ENCODE peak calls at places on chromosome 3, in ten cellular contexts. One of them, this sample, is unnamed.

GRCh38 chr3:114411292-114411691 is 117.5 kb downstream of the TIGIT start:
- DNase-seq in left ventricle myocardium inferior: no peak
- DNase-seq in NCI-H1105: no peak
- DNase-seq in NCI-H1092: no peak
- DNase-seq in HuH-7: no peak
- DNase-seq in AG09309: no peak
- DNase-seq in astrocyte of the hippocampus: peak; percentile 68
- DNase-seq in CD8-positive, alpha-beta memory T cell: no peak
- DNase-seq in glutamatergic neuron: no peak
- DNase-seq in naive thymus-derived CD4-positive, alpha-beta T cell: no peak
- DNase-seq in this sample: no peak

GRCh38 chr3:139427283-139428060 is 38.0 kb upstream of the COPB2 start:
- DNase-seq in left ventricle myocardium inferior: no peak
- DNase-seq in NCI-H1105: peak; percentile 90
- DNase-seq in NCI-H1092: peak; percentile 81
- DNase-seq in HuH-7: peak; percentile 37
- DNase-seq in AG09309: peak; percentile 55
- DNase-seq in astrocyte of the hippocampus: peak; percentile 86
- DNase-seq in CD8-positive, alpha-beta memory T cell: peak; percentile 10
- DNase-seq in glutamatergic neuron: no peak
- DNase-seq in naive thymus-derived CD4-positive, alpha-beta T cell: peak; percentile 59
- DNase-seq in this sample: no peak

GRCh38 chr3:146577662-146578061 is 27.5 kb downstream of the PLSCR5 start:
- DNase-seq in left ventricle myocardium inferior: no peak
- DNase-seq in NCI-H1105: peak; percentile 41
- DNase-seq in NCI-H1092: no peak
- DNase-seq in HuH-7: no peak
- DNase-seq in AG09309: peak; percentile 41
- DNase-seq in astrocyte of the hippocampus: peak; percentile 66
- DNase-seq in CD8-positive, alpha-beta memory T cell: peak; percentile 30
- DNase-seq in glutamatergic neuron: no peak
- DNase-seq in naive thymus-derived CD4-positive, alpha-beta T cell: peak; percentile 46
- DNase-seq in this sample: no peak

GRCh38 chr3:50181985-50182384 is 9.4 kb upstream of the GNAT1 start:
- DNase-seq in left ventricle myocardium inferior: no peak
- DNase-seq in NCI-H1105: no peak
- DNase-seq in NCI-H1092: no peak
- DNase-seq in HuH-7: no peak
- DNase-seq in AG09309: no peak
- DNase-seq in astrocyte of the hippocampus: no peak
- DNase-seq in CD8-positive, alpha-beta memory T cell: no peak
- DNase-seq in glutamatergic neuron: no peak
- DNase-seq in naive thymus-derived CD4-positive, alpha-beta T cell: no peak
- DNase-seq in this sample: no peak

GRCh38 chr3:76107935-76108570 is 322.7 kb upstream of the ZNF717 start:
- DNase-seq in left ventricle myocardium inferior: no peak
- DNase-seq in NCI-H1105: no peak
- DNase-seq in NCI-H1092: no peak
- DNase-seq in HuH-7: peak; percentile 1
- DNase-seq in AG09309: no peak
- DNase-seq in astrocyte of the hippocampus: peak; percentile 54
- DNase-seq in CD8-positive, alpha-beta memory T cell: no peak
- DNase-seq in glutamatergic neuron: no peak
- DNase-seq in naive thymus-derived CD4-positive, alpha-beta T cell: no peak
- DNase-seq in this sample: peak; percentile 21

GRCh38 chr3:60954049-60954448 is 297.2 kb downstream of the FHIT start:
- DNase-seq in left ventricle myocardium inferior: no peak
- DNase-seq in NCI-H1105: no peak
- DNase-seq in NCI-H1092: no peak
- DNase-seq in HuH-7: no peak
- DNase-seq in AG09309: peak; percentile 39
- DNase-seq in astrocyte of the hippocampus: no peak
- DNase-seq in CD8-positive, alpha-beta memory T cell: no peak
- DNase-seq in glutamatergic neuron: no peak
- DNase-seq in naive thymus-derived CD4-positive, alpha-beta T cell: no peak
- DNase-seq in this sample: no peak

GRCh38 chr3:149542375-149543312 is 68.1 kb downstream of the TM4SF4 start:
- DNase-seq in left ventricle myocardium inferior: no peak
- DNase-seq in NCI-H1105: no peak
- DNase-seq in NCI-H1092: no peak
- DNase-seq in HuH-7: no peak
- DNase-seq in AG09309: no peak
- DNase-seq in astrocyte of the hippocampus: peak; percentile 83
- DNase-seq in CD8-positive, alpha-beta memory T cell: no peak
- DNase-seq in glutamatergic neuron: no peak
- DNase-seq in naive thymus-derived CD4-positive, alpha-beta T cell: no peak
- DNase-seq in this sample: peak; percentile 38

GRCh38 chr3:85161544-85161943 is 202.8 kb downstream of the CADM2 start:
- DNase-seq in left ventricle myocardium inferior: no peak
- DNase-seq in NCI-H1105: no peak
- DNase-seq in NCI-H1092: no peak
- DNase-seq in HuH-7: no peak
- DNase-seq in AG09309: no peak
- DNase-seq in astrocyte of the hippocampus: no peak
- DNase-seq in CD8-positive, alpha-beta memory T cell: no peak
- DNase-seq in glutamatergic neuron: no peak
- DNase-seq in naive thymus-derived CD4-positive, alpha-beta T cell: no peak
- DNase-seq in this sample: no peak

GRCh38 chr3:24185738-24186384 is 240.8 kb downstream of the NR1D2 start:
- DNase-seq in left ventricle myocardium inferior: no peak
- DNase-seq in NCI-H1105: peak; percentile 40
- DNase-seq in NCI-H1092: peak; percentile 26
- DNase-seq in HuH-7: peak; percentile 69
- DNase-seq in AG09309: peak; percentile 55
- DNase-seq in astrocyte of the hippocampus: peak; percentile 76
- DNase-seq in CD8-positive, alpha-beta memory T cell: no peak
- DNase-seq in glutamatergic neuron: peak; percentile 31
- DNase-seq in naive thymus-derived CD4-positive, alpha-beta T cell: peak; percentile 3
- DNase-seq in this sample: peak; percentile 48

GRCh38 chr3:117473981-117474563 is 764.5 kb downstream of the TUSC7 start:
- DNase-seq in left ventricle myocardium inferior: no peak
- DNase-seq in NCI-H1105: peak; percentile 40
- DNase-seq in NCI-H1092: peak; percentile 25
- DNase-seq in HuH-7: no peak
- DNase-seq in AG09309: no peak
- DNase-seq in astrocyte of the hippocampus: peak; percentile 13
- DNase-seq in CD8-positive, alpha-beta memory T cell: no peak
- DNase-seq in glutamatergic neuron: no peak
- DNase-seq in naive thymus-derived CD4-positive, alpha-beta T cell: no peak
- DNase-seq in this sample: no peak

GRCh38 chr3:48695113-48695753 is 9.5 kb upstream of the NCKIPSD start:
- DNase-seq in left ventricle myocardium inferior: peak; percentile 71
- DNase-seq in NCI-H1105: no peak
- DNase-seq in NCI-H1092: peak; percentile 15
- DNase-seq in HuH-7: no peak
- DNase-seq in AG09309: no peak
- DNase-seq in astrocyte of the hippocampus: peak; percentile 88
- DNase-seq in CD8-positive, alpha-beta memory T cell: no peak
- DNase-seq in glutamatergic neuron: peak; percentile 70
- DNase-seq in naive thymus-derived CD4-positive, alpha-beta T cell: no peak
- DNase-seq in this sample: no peak

GRCh38 chr3:76487446-76487845 is 552.5 kb upstream of the ROBO2 start:
- DNase-seq in left ventricle myocardium inferior: no peak
- DNase-seq in NCI-H1105: no peak
- DNase-seq in NCI-H1092: no peak
- DNase-seq in HuH-7: no peak
- DNase-seq in AG09309: no peak
- DNase-seq in astrocyte of the hippocampus: no peak
- DNase-seq in CD8-positive, alpha-beta memory T cell: no peak
- DNase-seq in glutamatergic neuron: no peak
- DNase-seq in naive thymus-derived CD4-positive, alpha-beta T cell: no peak
- DNase-seq in this sample: no peak

GRCh38 chr3:187161556-187161955 is 22.3 kb upstream of the RPL39L start:
- DNase-seq in left ventricle myocardium inferior: no peak
- DNase-seq in NCI-H1105: no peak
- DNase-seq in NCI-H1092: no peak
- DNase-seq in HuH-7: no peak
- DNase-seq in AG09309: no peak
- DNase-seq in astrocyte of the hippocampus: no peak
- DNase-seq in CD8-positive, alpha-beta memory T cell: no peak
- DNase-seq in glutamatergic neuron: no peak
- DNase-seq in naive thymus-derived CD4-positive, alpha-beta T cell: no peak
- DNase-seq in this sample: no peak

GRCh38 chr3:112378989-112379692 is 46.2 kb downstream of the CD200 start:
- DNase-seq in left ventricle myocardium inferior: no peak
- DNase-seq in NCI-H1105: no peak
- DNase-seq in NCI-H1092: no peak
- DNase-seq in HuH-7: no peak
- DNase-seq in AG09309: peak; percentile 25
- DNase-seq in astrocyte of the hippocampus: peak; percentile 14
- DNase-seq in CD8-positive, alpha-beta memory T cell: no peak
- DNase-seq in glutamatergic neuron: no peak
- DNase-seq in naive thymus-derived CD4-positive, alpha-beta T cell: no peak
- DNase-seq in this sample: no peak

GRCh38 chr3:64187065-64187959 is 38.0 kb downstream of the PRICKLE2 start:
- DNase-seq in left ventricle myocardium inferior: peak; percentile 75
- DNase-seq in NCI-H1105: no peak
- DNase-seq in NCI-H1092: no peak
- DNase-seq in HuH-7: no peak
- DNase-seq in AG09309: peak; percentile 84
- DNase-seq in astrocyte of the hippocampus: peak; percentile 97
- DNase-seq in CD8-positive, alpha-beta memory T cell: no peak
- DNase-seq in glutamatergic neuron: no peak
- DNase-seq in naive thymus-derived CD4-positive, alpha-beta T cell: no peak
- DNase-seq in this sample: peak; percentile 23

GRCh38 chr3:8503871-8504610 is 2.4 kb downstream of the LMCD1 start:
- DNase-seq in left ventricle myocardium inferior: no peak
- DNase-seq in NCI-H1105: no peak
- DNase-seq in NCI-H1092: no peak
- DNase-seq in HuH-7: no peak
- DNase-seq in AG09309: no peak
- DNase-seq in astrocyte of the hippocampus: peak; percentile 64
- DNase-seq in CD8-positive, alpha-beta memory T cell: no peak
- DNase-seq in glutamatergic neuron: no peak
- DNase-seq in naive thymus-derived CD4-positive, alpha-beta T cell: no peak
- DNase-seq in this sample: no peak

GRCh38 chr3:159187232-159187631 is 385.4 kb downstream of the MFSD1 start:
- DNase-seq in left ventricle myocardium inferior: peak; percentile 19
- DNase-seq in NCI-H1105: no peak
- DNase-seq in NCI-H1092: no peak
- DNase-seq in HuH-7: no peak
- DNase-seq in AG09309: no peak
- DNase-seq in astrocyte of the hippocampus: no peak
- DNase-seq in CD8-positive, alpha-beta memory T cell: no peak
- DNase-seq in glutamatergic neuron: no peak
- DNase-seq in naive thymus-derived CD4-positive, alpha-beta T cell: no peak
- DNase-seq in this sample: no peak

GRCh38 chr3:108662141-108662738 is 72.7 kb downstream of the DZIP3 start:
- DNase-seq in left ventricle myocardium inferior: no peak
- DNase-seq in NCI-H1105: peak; percentile 68
- DNase-seq in NCI-H1092: peak; percentile 40
- DNase-seq in HuH-7: peak; percentile 39
- DNase-seq in AG09309: peak; percentile 66
- DNase-seq in astrocyte of the hippocampus: peak; percentile 83
- DNase-seq in CD8-positive, alpha-beta memory T cell: peak; percentile 63
- DNase-seq in glutamatergic neuron: no peak
- DNase-seq in naive thymus-derived CD4-positive, alpha-beta T cell: peak; percentile 79
- DNase-seq in this sample: peak; percentile 53

GRCh38 chr3:12884104-12884742 is 42.9 kb upstream of the RPL32 start:
- DNase-seq in left ventricle myocardium inferior: peak; percentile 55
- DNase-seq in NCI-H1105: no peak
- DNase-seq in NCI-H1092: no peak
- DNase-seq in HuH-7: no peak
- DNase-seq in AG09309: no peak
- DNase-seq in astrocyte of the hippocampus: peak; percentile 82
- DNase-seq in CD8-positive, alpha-beta memory T cell: no peak
- DNase-seq in glutamatergic neuron: no peak
- DNase-seq in naive thymus-derived CD4-positive, alpha-beta T cell: no peak
- DNase-seq in this sample: no peak

GRCh38 chr3:7977245-7978103 is 524.1 kb upstream of the LMCD1 start:
- DNase-seq in left ventricle myocardium inferior: no peak
- DNase-seq in NCI-H1105: no peak
- DNase-seq in NCI-H1092: no peak
- DNase-seq in HuH-7: no peak
- DNase-seq in AG09309: no peak
- DNase-seq in astrocyte of the hippocampus: peak; percentile 72
- DNase-seq in CD8-positive, alpha-beta memory T cell: no peak
- DNase-seq in glutamatergic neuron: no peak
- DNase-seq in naive thymus-derived CD4-positive, alpha-beta T cell: no peak
- DNase-seq in this sample: peak; percentile 12

GRCh38 chr3:138197058-138197457 is 10.0 kb downstream of the ARMC8 start:
- DNase-seq in left ventricle myocardium inferior: no peak
- DNase-seq in NCI-H1105: no peak
- DNase-seq in NCI-H1092: no peak
- DNase-seq in HuH-7: no peak
- DNase-seq in AG09309: no peak
- DNase-seq in astrocyte of the hippocampus: peak; percentile 73
- DNase-seq in CD8-positive, alpha-beta memory T cell: no peak
- DNase-seq in glutamatergic neuron: no peak
- DNase-seq in naive thymus-derived CD4-positive, alpha-beta T cell: no peak
- DNase-seq in this sample: peak; percentile 49

GRCh38 chr3:2862366-2862765 is 247.8 kb downstream of the IL5RA start:
- DNase-seq in left ventricle myocardium inferior: no peak
- DNase-seq in NCI-H1105: no peak
- DNase-seq in NCI-H1092: no peak
- DNase-seq in HuH-7: no peak
- DNase-seq in AG09309: no peak
- DNase-seq in astrocyte of the hippocampus: no peak
- DNase-seq in CD8-positive, alpha-beta memory T cell: no peak
- DNase-seq in glutamatergic neuron: no peak
- DNase-seq in naive thymus-derived CD4-positive, alpha-beta T cell: no peak
- DNase-seq in this sample: no peak

GRCh38 chr3:43707266-43707665 is 16.5 kb downstream of the ABHD5 start:
- DNase-seq in left ventricle myocardium inferior: no peak
- DNase-seq in NCI-H1105: no peak
- DNase-seq in NCI-H1092: no peak
- DNase-seq in HuH-7: no peak
- DNase-seq in AG09309: no peak
- DNase-seq in astrocyte of the hippocampus: peak; percentile 58
- DNase-seq in CD8-positive, alpha-beta memory T cell: no peak
- DNase-seq in glutamatergic neuron: no peak
- DNase-seq in naive thymus-derived CD4-positive, alpha-beta T cell: no peak
- DNase-seq in this sample: no peak

GRCh38 chr3:72322264-72322976 is 525.8 kb downstream of the SHQ1 start:
- DNase-seq in left ventricle myocardium inferior: no peak
- DNase-seq in NCI-H1105: no peak
- DNase-seq in NCI-H1092: no peak
- DNase-seq in HuH-7: no peak
- DNase-seq in AG09309: no peak
- DNase-seq in astrocyte of the hippocampus: no peak
- DNase-seq in CD8-positive, alpha-beta memory T cell: no peak
- DNase-seq in glutamatergic neuron: no peak
- DNase-seq in naive thymus-derived CD4-positive, alpha-beta T cell: no peak
- DNase-seq in this sample: no peak

GRCh38 chr3:85808750-85809149 is 850.0 kb downstream of the CADM2 start:
- DNase-seq in left ventricle myocardium inferior: no peak
- DNase-seq in NCI-H1105: peak; percentile 55
- DNase-seq in NCI-H1092: no peak
- DNase-seq in HuH-7: no peak
- DNase-seq in AG09309: no peak
- DNase-seq in astrocyte of the hippocampus: no peak
- DNase-seq in CD8-positive, alpha-beta memory T cell: no peak
- DNase-seq in glutamatergic neuron: no peak
- DNase-seq in naive thymus-derived CD4-positive, alpha-beta T cell: no peak
- DNase-seq in this sample: no peak

GRCh38 chr3:192706272-192706671 is 21.1 kb downstream of the FGF12 start:
- DNase-seq in left ventricle myocardium inferior: peak; percentile 66
- DNase-seq in NCI-H1105: no peak
- DNase-seq in NCI-H1092: no peak
- DNase-seq in HuH-7: no peak
- DNase-seq in AG09309: no peak
- DNase-seq in astrocyte of the hippocampus: no peak
- DNase-seq in CD8-positive, alpha-beta memory T cell: no peak
- DNase-seq in glutamatergic neuron: no peak
- DNase-seq in naive thymus-derived CD4-positive, alpha-beta T cell: no peak
- DNase-seq in this sample: no peak

GRCh38 chr3:142875583-142876207 is 13.2 kb downstream of the PCOLCE2 start:
- DNase-seq in left ventricle myocardium inferior: no peak
- DNase-seq in NCI-H1105: no peak
- DNase-seq in NCI-H1092: no peak
- DNase-seq in HuH-7: no peak
- DNase-seq in AG09309: no peak
- DNase-seq in astrocyte of the hippocampus: no peak
- DNase-seq in CD8-positive, alpha-beta memory T cell: no peak
- DNase-seq in glutamatergic neuron: no peak
- DNase-seq in naive thymus-derived CD4-positive, alpha-beta T cell: no peak
- DNase-seq in this sample: no peak

GRCh38 chr3:195583831-195584542 is at the start of gene APOD:
- DNase-seq in left ventricle myocardium inferior: peak; percentile 74
- DNase-seq in NCI-H1105: peak; percentile 44
- DNase-seq in NCI-H1092: no peak
- DNase-seq in HuH-7: no peak
- DNase-seq in AG09309: no peak
- DNase-seq in astrocyte of the hippocampus: no peak
- DNase-seq in CD8-positive, alpha-beta memory T cell: no peak
- DNase-seq in glutamatergic neuron: no peak
- DNase-seq in naive thymus-derived CD4-positive, alpha-beta T cell: no peak
- DNase-seq in this sample: peak; percentile 55